ENCODE peak calls at places on chromosomes 7 and 10, in seven cellular contexts. O is NCI-H345; S is BJ; U is activated naive CD4-positive, alpha-beta T cell treated with Interleukin-2 at 50 U/mL for 16 hours; I is OCI-LY7; Y is skeletal muscle cell; W is tibial artery. E is an unnamed sample.
A peak's percentile ranks its signal among the peaks of the same experiment; 100 is the strongest.

GRCh38 chr7:64045301-64046040 is at the start of gene ZNF727:
- DNase-seq in U (no peak), O (no peak), S (no peak), I (no peak), W (peak; percentile 88), Y (no peak), E (no peak)

GRCh38 chr7:5997210-5997808 is 11.5 kb downstream of the PMS2 start:
- DNase-seq in W (no peak), I (peak; percentile 75), U (peak; percentile 41), O (peak; percentile 30), Y (no peak), S (no peak), E (peak; percentile 63)

GRCh38 chr10:74437822-74438221 is 286.8 kb downstream of the ADK start:
- DNase-seq in O (no peak), S (no peak), U (no peak), Y (peak; percentile 31), I (no peak), W (no peak), E (peak; percentile 31)

GRCh38 chr10:76981251-76981650 is 656.4 kb downstream of the KCNMA1 start:
- DNase-seq in Y (no peak), W (no peak), I (no peak), U (no peak), O (no peak), S (no peak), E (no peak)

GRCh38 chr10:22183771-22184466 is 33.9 kb downstream of the EBLN1 start:
- DNase-seq in W (no peak), I (no peak), U (no peak), S (no peak), O (no peak), Y (no peak), E (no peak)

GRCh38 chr7:35761882-35762720 is 38.8 kb upstream of the SEPTIN7 start:
- DNase-seq in U (no peak), W (no peak), Y (no peak), I (no peak), S (no peak), O (no peak), E (no peak)

GRCh38 chr7:4282434-4283223 is 399.5 kb upstream of the FOXK1 start:
- DNase-seq in U (no peak), I (no peak), O (no peak), W (no peak), Y (no peak), S (no peak), E (peak; percentile 69)

GRCh38 chr7:66837007-66837406 is 84.0 kb upstream of the TMEM248 start:
- DNase-seq in U (peak; percentile 29), Y (no peak), S (no peak), O (no peak), I (peak; percentile 53), W (no peak), E (peak; percentile 75)

GRCh38 chr10:7231420-7232414 is 179.1 kb downstream of the SFMBT2 start:
- DNase-seq in O (no peak), U (no peak), S (no peak), Y (no peak), W (no peak), I (no peak), E (no peak)

GRCh38 chr10:125186431-125187170 is 26.2 kb upstream of the CTBP2 start:
- DNase-seq in Y (no peak), U (no peak), O (no peak), I (no peak), S (no peak), W (no peak), E (no peak)

GRCh38 chr10:69835875-69836727 is 34.4 kb downstream of the COL13A1 start:
- DNase-seq in O (no peak), S (no peak), Y (no peak), I (peak; percentile 42), U (no peak), W (no peak), E (no peak)

GRCh38 chr10:62527019-62527827 is 153.1 kb downstream of the ZNF365 start:
- DNase-seq in U (no peak), I (peak; percentile 89), W (peak; percentile 42), O (no peak), S (no peak), Y (peak; percentile 5), E (no peak)

GRCh38 chr7:40885503-40885902 is 750.7 kb downstream of the SUGCT start:
- DNase-seq in W (no peak), O (no peak), S (no peak), Y (no peak), I (no peak), U (no peak), E (no peak)

GRCh38 chr10:8102708-8103401 is 48.4 kb downstream of the GATA3 start:
- DNase-seq in S (no peak), O (peak; percentile 9), W (no peak), I (no peak), Y (no peak), U (no peak), E (no peak)

GRCh38 chr10:123269017-123269552 is 114.9 kb downstream of the BUB3 start:
- DNase-seq in W (no peak), S (no peak), Y (no peak), U (no peak), O (no peak), I (no peak), E (no peak)